ENCODE peak calls at places on chromosomes 3 and 15, in four cellular contexts. F is GM10248, B is nephron progenitor cell, H is brain microvascular endothelial cell. M is an unnamed sample.

GRCh38 chr3:88677311-88677710 is 430.1 kb upstream of the EPHA3 start:
- DNase-seq in F (no peak), B (no peak), H (no peak), M (no peak)

GRCh38 chr3:14617508-14618023 is 34.0 kb upstream of the CCDC174 start:
- DNase-seq in H (no peak), F (no peak), B (no peak), M (no peak)

GRCh38 chr3:40616420-40616819 is 91.7 kb downstream of the ZNF621 start:
- DNase-seq in B (no peak), H (no peak), F (no peak), M (peak; percentile 50)

GRCh38 chr3:15953841-15954240 is 156.1 kb upstream of the ANKRD28 start:
- DNase-seq in F (no peak), H (no peak), B (no peak), M (no peak)

GRCh38 chr3:11556234-11556633 is 87.5 kb downstream of the VGLL4 start:
- DNase-seq in B (no peak), F (no peak), H (no peak), M (no peak)

GRCh38 chr3:2713923-2714322 is 396.3 kb downstream of the IL5RA start:
- DNase-seq in B (no peak), H (no peak), F (no peak), M (no peak)

GRCh38 chr15:27127834-27128570 is 157.0 kb downstream of the GABRG3 start:
- DNase-seq in F (no peak), B (no peak), H (no peak), M (no peak)

GRCh38 chr3:136960838-136961836 is 3.4 kb downstream of the IL20RB start:
- DNase-seq in F (no peak), B (no peak), H (no peak), M (no peak)

GRCh38 chr3:195613468-195614069 is 29.8 kb upstream of the APOD start:
- DNase-seq in H (no peak), F (no peak), B (no peak), M (no peak)

GRCh38 chr3:179450901-179451334 is 352 bp downstream of the GNB4 start:
- DNase-seq in H (peak; percentile 25), F (peak; percentile 28), B (no peak), M (peak; percentile 3)

GRCh38 chr3:15512173-15512572 is 9.3 kb downstream of the COLQ start:
- DNase-seq in F (no peak), H (no peak), B (no peak), M (peak; percentile 94)

GRCh38 chr15:75644376-75644775 is 3.3 kb upstream of the SNX33 start:
- DNase-seq in H (no peak), F (no peak), B (no peak), M (no peak)